ENCODE peak calls at places on chromosome X, in ten cellular contexts. One of them, this sample, is unnamed. For H3K9me3 and H3K4me1, the result is how much of the 10 kb centered on the place peaks cover.

GRCh38 chrX:85345523-85345922 is 33.9 kb downstream of the POF1B start:
- DNase-seq in PC-3: no peak
- DNase-seq in right atrium auricular region: no peak
- DNase-seq in lung: no peak
- DNase-seq in tibial nerve: no peak
- DNase-seq in right cardiac atrium: no peak
- DNase-seq in hepatocyte: no peak
- DNase-seq in SK-N-SH: no peak
- DNase-seq in colonic mucosa: no peak
- DNase-seq in heart left ventricle: no peak
- DNase-seq in this sample: no peak

GRCh38 chrX:23332888-23333821 is 1.5 kb upstream of the PTCHD1 start:
- DNase-seq in SK-N-SH: peak
- DNase-seq in right atrium auricular region: no peak
- DNase-seq in PC-3: no peak
- DNase-seq in lung: no peak
- DNase-seq in tibial nerve: no peak
- DNase-seq in colonic mucosa: no peak
- DNase-seq in right cardiac atrium: peak
- DNase-seq in hepatocyte: peak
- DNase-seq in heart left ventricle: no peak
- DNase-seq in this sample: no peak

GRCh38 chrX:67545772-67546495 is 2.1 kb downstream of the AR start:
- DNase-seq in PC-3: no peak
- DNase-seq in hepatocyte: peak
- DNase-seq in right atrium auricular region: no peak
- DNase-seq in tibial nerve: no peak
- DNase-seq in lung: no peak
- DNase-seq in SK-N-SH: peak
- DNase-seq in colonic mucosa: no peak
- DNase-seq in heart left ventricle: peak
- DNase-seq in right cardiac atrium: peak
- DNase-seq in this sample: no peak

GRCh38 chrX:51893931-51894696 is 691 bp downstream of the MAGED1 start:
- DNase-seq in right atrium auricular region: no peak
- DNase-seq in right cardiac atrium: peak
- DNase-seq in heart left ventricle: peak
- DNase-seq in hepatocyte: peak
- DNase-seq in PC-3: peak
- DNase-seq in tibial nerve: no peak
- DNase-seq in lung: no peak
- DNase-seq in SK-N-SH: peak
- DNase-seq in colonic mucosa: peak
- DNase-seq in this sample: no peak

GRCh38 chrX:12138366-12139313 is at the start of gene FRMPD4:
- DNase-seq in hepatocyte: peak
- DNase-seq in SK-N-SH: peak
- DNase-seq in PC-3: peak
- DNase-seq in lung: no peak
- DNase-seq in heart left ventricle: peak
- DNase-seq in tibial nerve: no peak
- DNase-seq in colonic mucosa: no peak
- DNase-seq in right atrium auricular region: no peak
- DNase-seq in right cardiac atrium: peak
- DNase-seq in this sample: no peak

GRCh38 chrX:100296183-100296753 is 113.8 kb downstream of the PCDH19 start:
- DNase-seq in colonic mucosa: no peak
- DNase-seq in heart left ventricle: no peak
- DNase-seq in SK-N-SH: no peak
- DNase-seq in right cardiac atrium: peak
- DNase-seq in hepatocyte: no peak
- DNase-seq in PC-3: no peak
- DNase-seq in right atrium auricular region: no peak
- DNase-seq in tibial nerve: no peak
- DNase-seq in lung: no peak
- DNase-seq in this sample: no peak

GRCh38 chrX:26597981-26598380 is 382.0 kb downstream of the MAGEB5 start:
- DNase-seq in SK-N-SH: no peak
- DNase-seq in heart left ventricle: no peak
- DNase-seq in hepatocyte: no peak
- DNase-seq in tibial nerve: no peak
- DNase-seq in PC-3: peak
- DNase-seq in lung: no peak
- DNase-seq in colonic mucosa: no peak
- DNase-seq in right atrium auricular region: no peak
- DNase-seq in right cardiac atrium: no peak
- DNase-seq in this sample: no peak

GRCh38 chrX:150446995-150447394 is 83.9 kb downstream of the MAMLD1 start:
- DNase-seq in PC-3: no peak
- DNase-seq in lung: peak
- DNase-seq in right cardiac atrium: no peak
- DNase-seq in SK-N-SH: no peak
- DNase-seq in tibial nerve: no peak
- DNase-seq in hepatocyte: no peak
- DNase-seq in heart left ventricle: no peak
- DNase-seq in right atrium auricular region: no peak
- DNase-seq in colonic mucosa: no peak
- DNase-seq in this sample: no peak

GRCh38 chrX:133254666-133255065 is 36.5 kb upstream of the TFDP3 start:
- DNase-seq in lung: no peak
- DNase-seq in colonic mucosa: no peak
- DNase-seq in SK-N-SH: no peak
- DNase-seq in right cardiac atrium: no peak
- DNase-seq in hepatocyte: no peak
- DNase-seq in right atrium auricular region: no peak
- DNase-seq in heart left ventricle: no peak
- DNase-seq in PC-3: peak
- DNase-seq in tibial nerve: no peak
- DNase-seq in this sample: no peak

GRCh38 chrX:41397228-41397627 is 49.9 kb upstream of the NYX start:
- DNase-seq in SK-N-SH: no peak
- DNase-seq in colonic mucosa: no peak
- DNase-seq in PC-3: no peak
- DNase-seq in tibial nerve: no peak
- DNase-seq in lung: no peak
- DNase-seq in right cardiac atrium: no peak
- DNase-seq in right atrium auricular region: no peak
- DNase-seq in hepatocyte: no peak
- DNase-seq in heart left ventricle: no peak
- DNase-seq in this sample: no peak

GRCh38 chrX:3377560-3377959 is 31.1 kb upstream of the MXRA5 start:
- DNase-seq in lung: no peak
- DNase-seq in PC-3: no peak
- DNase-seq in tibial nerve: no peak
- DNase-seq in SK-N-SH: no peak
- DNase-seq in heart left ventricle: no peak
- DNase-seq in right cardiac atrium: no peak
- DNase-seq in colonic mucosa: no peak
- DNase-seq in right atrium auricular region: no peak
- DNase-seq in hepatocyte: no peak
- DNase-seq in this sample: no peak

GRCh38 chrX:40152706-40153334 is 55.1 kb upstream of the BCOR start:
- DNase-seq in lung: no peak
- DNase-seq in right cardiac atrium: peak
- DNase-seq in tibial nerve: no peak
- DNase-seq in right atrium auricular region: no peak
- DNase-seq in SK-N-SH: peak
- DNase-seq in PC-3: peak
- DNase-seq in heart left ventricle: peak
- DNase-seq in colonic mucosa: peak
- DNase-seq in hepatocyte: peak
- DNase-seq in this sample: peak

GRCh38 chrX:150227873-150228272 is 135.2 kb upstream of the MAMLD1 start:
- DNase-seq in colonic mucosa: peak
- DNase-seq in PC-3: no peak
- DNase-seq in lung: peak
- DNase-seq in tibial nerve: no peak
- DNase-seq in SK-N-SH: no peak
- DNase-seq in right atrium auricular region: no peak
- DNase-seq in right cardiac atrium: no peak
- DNase-seq in heart left ventricle: no peak
- DNase-seq in hepatocyte: no peak
- DNase-seq in this sample: no peak

GRCh38 chrX:16869393-16870094 is 618 bp downstream of the RBBP7 start:
- DNase-seq in SK-N-SH: peak
- DNase-seq in colonic mucosa: peak
- DNase-seq in lung: no peak
- DNase-seq in right cardiac atrium: no peak
- DNase-seq in hepatocyte: peak
- DNase-seq in tibial nerve: no peak
- DNase-seq in heart left ventricle: peak
- DNase-seq in PC-3: peak
- DNase-seq in right atrium auricular region: no peak
- DNase-seq in this sample: peak

GRCh38 chrX:145532176-145532780 is 285.0 kb downstream of the SPANXN1 start:
- DNase-seq in right cardiac atrium: no peak
- DNase-seq in right atrium auricular region: no peak
- DNase-seq in lung: no peak
- DNase-seq in heart left ventricle: no peak
- DNase-seq in PC-3: no peak
- DNase-seq in tibial nerve: no peak
- DNase-seq in hepatocyte: no peak
- DNase-seq in SK-N-SH: no peak
- DNase-seq in colonic mucosa: no peak
- DNase-seq in this sample: no peak

DNA sequence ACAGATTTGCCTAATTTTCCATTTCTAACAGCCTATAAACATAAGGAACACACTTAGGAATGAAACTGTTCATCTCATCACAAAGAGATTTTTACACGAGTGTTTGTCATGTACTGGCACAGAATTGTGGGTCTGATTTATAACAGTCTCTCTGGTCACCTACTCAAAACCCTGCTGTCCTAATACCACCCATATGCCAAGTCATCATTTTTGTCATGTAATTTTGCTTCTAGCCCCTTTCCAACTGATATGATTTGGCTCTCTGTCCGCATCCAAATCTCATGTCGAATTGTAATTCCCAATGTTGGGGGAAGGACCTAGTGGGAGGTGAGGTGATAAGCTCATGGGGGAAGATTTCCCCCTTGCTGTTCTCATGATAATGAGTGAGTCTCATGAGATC is 284.1 kb upstream of the SLITRK2 start:
- DNase-seq in SK-N-SH: no peak
- DNase-seq in lung: no peak
- DNase-seq in right cardiac atrium: no peak
- DNase-seq in tibial nerve: no peak
- DNase-seq in right atrium auricular region: no peak
- DNase-seq in heart left ventricle: no peak
- DNase-seq in hepatocyte: no peak
- DNase-seq in PC-3: no peak
- DNase-seq in colonic mucosa: no peak
- DNase-seq in this sample: no peak
- H3K9me3 ChIP-seq in SK-N-SH: under half
- H3K9me3 ChIP-seq in lung: under half
- H3K9me3 ChIP-seq in right cardiac atrium: under half
- H3K9me3 ChIP-seq in tibial nerve: under half
- H3K9me3 ChIP-seq in right atrium auricular region: under half
- H3K9me3 ChIP-seq in heart left ventricle: under half
- H3K9me3 ChIP-seq in hepatocyte: under half
- H3K9me3 ChIP-seq in PC-3: under half
- H3K9me3 ChIP-seq in colonic mucosa: under half
- H3K9me3 ChIP-seq in this sample: under half

GRCh38 chrX:72050011-72050410 is 81.7 kb downstream of the RTL5 start:
- DNase-seq in lung: no peak
- DNase-seq in hepatocyte: no peak
- DNase-seq in heart left ventricle: no peak
- DNase-seq in tibial nerve: no peak
- DNase-seq in SK-N-SH: no peak
- DNase-seq in right cardiac atrium: no peak
- DNase-seq in colonic mucosa: no peak
- DNase-seq in PC-3: no peak
- DNase-seq in right atrium auricular region: no peak
- DNase-seq in this sample: no peak
- H3K4me1 ChIP-seq in lung: under half
- H3K4me1 ChIP-seq in hepatocyte: under half
- H3K4me1 ChIP-seq in heart left ventricle: under half
- H3K4me1 ChIP-seq in tibial nerve: under half
- H3K4me1 ChIP-seq in SK-N-SH: under half
- H3K4me1 ChIP-seq in right cardiac atrium: under half
- H3K4me1 ChIP-seq in colonic mucosa: under half
- H3K4me1 ChIP-seq in PC-3: under half
- H3K4me1 ChIP-seq in right atrium auricular region: under half
- H3K4me1 ChIP-seq in this sample: under half

GRCh38 chrX:70092247-70092646 is 30.0 kb downstream of the OTUD6A start:
- DNase-seq in tibial nerve: no peak
- DNase-seq in lung: no peak
- DNase-seq in SK-N-SH: no peak
- DNase-seq in right atrium auricular region: no peak
- DNase-seq in hepatocyte: no peak
- DNase-seq in right cardiac atrium: no peak
- DNase-seq in heart left ventricle: no peak
- DNase-seq in PC-3: no peak
- DNase-seq in colonic mucosa: no peak
- DNase-seq in this sample: no peak
- H3K9me3 ChIP-seq in tibial nerve: under half
- H3K9me3 ChIP-seq in lung: under half
- H3K9me3 ChIP-seq in SK-N-SH: under half
- H3K9me3 ChIP-seq in right atrium auricular region: under half
- H3K9me3 ChIP-seq in hepatocyte: under half
- H3K9me3 ChIP-seq in right cardiac atrium: under half
- H3K9me3 ChIP-seq in heart left ventricle: under half
- H3K9me3 ChIP-seq in PC-3: under half
- H3K9me3 ChIP-seq in colonic mucosa: under half
- H3K9me3 ChIP-seq in this sample: under half

GRCh38 chrX:9895225-9895912 is 71.8 kb upstream of the CLDN34 start:
- DNase-seq in colonic mucosa: no peak
- DNase-seq in right cardiac atrium: no peak
- DNase-seq in hepatocyte: no peak
- DNase-seq in SK-N-SH: no peak
- DNase-seq in right atrium auricular region: no peak
- DNase-seq in PC-3: no peak
- DNase-seq in lung: no peak
- DNase-seq in heart left ventricle: no peak
- DNase-seq in tibial nerve: no peak
- DNase-seq in this sample: no peak

GRCh38 chrX:9902651-9903050 is 64.5 kb upstream of the CLDN34 start:
- DNase-seq in right atrium auricular region: no peak
- DNase-seq in colonic mucosa: no peak
- DNase-seq in SK-N-SH: no peak
- DNase-seq in tibial nerve: no peak
- DNase-seq in heart left ventricle: no peak
- DNase-seq in hepatocyte: no peak
- DNase-seq in lung: no peak
- DNase-seq in PC-3: peak
- DNase-seq in right cardiac atrium: no peak
- DNase-seq in this sample: no peak

GRCh38 chrX:9905288-9905687 is 61.9 kb upstream of the CLDN34 start:
- DNase-seq in heart left ventricle: no peak
- DNase-seq in hepatocyte: no peak
- DNase-seq in lung: no peak
- DNase-seq in right cardiac atrium: no peak
- DNase-seq in SK-N-SH: no peak
- DNase-seq in colonic mucosa: no peak
- DNase-seq in PC-3: no peak
- DNase-seq in tibial nerve: no peak
- DNase-seq in right atrium auricular region: no peak
- DNase-seq in this sample: no peak

GRCh38 chrX:9897761-9898161 is 69.4 kb upstream of the CLDN34 start:
- DNase-seq in heart left ventricle: no peak
- DNase-seq in tibial nerve: no peak
- DNase-seq in lung: no peak
- DNase-seq in SK-N-SH: no peak
- DNase-seq in colonic mucosa: no peak
- DNase-seq in right atrium auricular region: no peak
- DNase-seq in right cardiac atrium: no peak
- DNase-seq in hepatocyte: no peak
- DNase-seq in PC-3: no peak
- DNase-seq in this sample: no peak

GRCh38 chrX:9899640-9900075 is 67.5 kb upstream of the CLDN34 start:
- DNase-seq in heart left ventricle: no peak
- DNase-seq in right cardiac atrium: no peak
- DNase-seq in PC-3: no peak
- DNase-seq in SK-N-SH: no peak
- DNase-seq in hepatocyte: no peak
- DNase-seq in right atrium auricular region: no peak
- DNase-seq in colonic mucosa: no peak
- DNase-seq in lung: no peak
- DNase-seq in tibial nerve: no peak
- DNase-seq in this sample: no peak
- H3K4me1 ChIP-seq in heart left ventricle: under half
- H3K4me1 ChIP-seq in right cardiac atrium: under half
- H3K4me1 ChIP-seq in PC-3: under half
- H3K4me1 ChIP-seq in SK-N-SH: under half
- H3K4me1 ChIP-seq in hepatocyte: under half
- H3K4me1 ChIP-seq in right atrium auricular region: under half
- H3K4me1 ChIP-seq in colonic mucosa: under half
- H3K4me1 ChIP-seq in lung: under half
- H3K4me1 ChIP-seq in tibial nerve: under half
- H3K4me1 ChIP-seq in this sample: under half

This sample was measured in right lobe of liver.